ENCODE peak calls at places on chromosomes 3 and 15, in ten cellular contexts. One of them, this sample, is unnamed.

GRCh38 chr3:184741798-184742675 is 30.2 kb upstream of the MAGEF1 start:
- DNase-seq in hepatocyte: no peak
- DNase-seq in upper lobe of left lung: no peak
- DNase-seq in fibroblast of pulmonary artery: no peak
- DNase-seq in mesothelial cell of epicardium: no peak
- DNase-seq in Peyer's patch: no peak
- DNase-seq in tibial artery: no peak
- DNase-seq in HFF-Myc: no peak
- DNase-seq in PC-3: no peak
- DNase-seq in progenitor cell of endocrine pancreas: no peak
- DNase-seq in this sample: no peak

GRCh38 chr3:50620420-50620819 is 3.5 kb downstream of the MAPKAPK3 start:
- DNase-seq in PC-3: peak
- DNase-seq in mesothelial cell of epicardium: no peak
- DNase-seq in tibial artery: no peak
- DNase-seq in upper lobe of left lung: peak
- DNase-seq in hepatocyte: no peak
- DNase-seq in progenitor cell of endocrine pancreas: no peak
- DNase-seq in Peyer's patch: no peak
- DNase-seq in HFF-Myc: no peak
- DNase-seq in fibroblast of pulmonary artery: no peak
- DNase-seq in this sample: no peak

GRCh38 chr3:32818431-32819085 is 761 bp downstream of the TRIM71 start:
- DNase-seq in fibroblast of pulmonary artery: no peak
- DNase-seq in HFF-Myc: no peak
- DNase-seq in upper lobe of left lung: no peak
- DNase-seq in tibial artery: no peak
- DNase-seq in hepatocyte: peak
- DNase-seq in Peyer's patch: no peak
- DNase-seq in mesothelial cell of epicardium: peak
- DNase-seq in progenitor cell of endocrine pancreas: peak
- DNase-seq in PC-3: no peak
- DNase-seq in this sample: peak

GRCh38 chr3:56987238-56987932 is 73.1 kb upstream of the SPATA12 start:
- DNase-seq in HFF-Myc: no peak
- DNase-seq in Peyer's patch: no peak
- DNase-seq in upper lobe of left lung: no peak
- DNase-seq in tibial artery: no peak
- DNase-seq in progenitor cell of endocrine pancreas: no peak
- DNase-seq in PC-3: no peak
- DNase-seq in fibroblast of pulmonary artery: no peak
- DNase-seq in mesothelial cell of epicardium: no peak
- DNase-seq in hepatocyte: peak
- DNase-seq in this sample: peak

GRCh38 chr15:55770808-55771207 is 27.9 kb upstream of the PRTG start:
- DNase-seq in fibroblast of pulmonary artery: no peak
- DNase-seq in tibial artery: no peak
- DNase-seq in progenitor cell of endocrine pancreas: no peak
- DNase-seq in hepatocyte: peak
- DNase-seq in Peyer's patch: no peak
- DNase-seq in upper lobe of left lung: no peak
- DNase-seq in HFF-Myc: peak
- DNase-seq in PC-3: no peak
- DNase-seq in mesothelial cell of epicardium: no peak
- DNase-seq in this sample: peak

GRCh38 chr15:73954188-73955145 is 28.2 kb downstream of the LOXL1 start:
- DNase-seq in hepatocyte: peak
- DNase-seq in mesothelial cell of epicardium: no peak
- DNase-seq in tibial artery: no peak
- DNase-seq in Peyer's patch: no peak
- DNase-seq in progenitor cell of endocrine pancreas: no peak
- DNase-seq in HFF-Myc: no peak
- DNase-seq in fibroblast of pulmonary artery: no peak
- DNase-seq in PC-3: no peak
- DNase-seq in upper lobe of left lung: no peak
- DNase-seq in this sample: no peak

GRCh38 chr3:138768126-138768525 is 66.6 kb downstream of the PIK3CB start:
- DNase-seq in mesothelial cell of epicardium: no peak
- DNase-seq in hepatocyte: no peak
- DNase-seq in upper lobe of left lung: no peak
- DNase-seq in progenitor cell of endocrine pancreas: no peak
- DNase-seq in HFF-Myc: no peak
- DNase-seq in fibroblast of pulmonary artery: no peak
- DNase-seq in Peyer's patch: no peak
- DNase-seq in PC-3: no peak
- DNase-seq in tibial artery: no peak
- DNase-seq in this sample: no peak

GRCh38 chr3:123722021-123722420 is 137.2 kb upstream of the HACD2 start:
- DNase-seq in mesothelial cell of epicardium: no peak
- DNase-seq in HFF-Myc: no peak
- DNase-seq in progenitor cell of endocrine pancreas: no peak
- DNase-seq in hepatocyte: no peak
- DNase-seq in PC-3: no peak
- DNase-seq in upper lobe of left lung: no peak
- DNase-seq in tibial artery: no peak
- DNase-seq in fibroblast of pulmonary artery: no peak
- DNase-seq in Peyer's patch: no peak
- DNase-seq in this sample: no peak

GRCh38 chr3:15315003-15315402 is 17.4 kb downstream of the SH3BP5 start:
- DNase-seq in tibial artery: peak
- DNase-seq in upper lobe of left lung: no peak
- DNase-seq in fibroblast of pulmonary artery: no peak
- DNase-seq in mesothelial cell of epicardium: no peak
- DNase-seq in hepatocyte: no peak
- DNase-seq in progenitor cell of endocrine pancreas: no peak
- DNase-seq in PC-3: no peak
- DNase-seq in HFF-Myc: no peak
- DNase-seq in Peyer's patch: no peak
- DNase-seq in this sample: no peak

GRCh38 chr3:189270248-189270832 is 98.6 kb downstream of the TPRG1 start:
- DNase-seq in upper lobe of left lung: peak
- DNase-seq in HFF-Myc: peak
- DNase-seq in PC-3: peak
- DNase-seq in fibroblast of pulmonary artery: peak
- DNase-seq in hepatocyte: peak
- DNase-seq in mesothelial cell of epicardium: peak
- DNase-seq in tibial artery: no peak
- DNase-seq in Peyer's patch: peak
- DNase-seq in progenitor cell of endocrine pancreas: peak
- DNase-seq in this sample: peak
- TF ChIP-seq CTCF in upper lobe of left lung: peak
- TF ChIP-seq CTCF in HFF-Myc: peak
- TF ChIP-seq CTCF in PC-3: peak
- TF ChIP-seq CTCF in fibroblast of pulmonary artery: peak
- TF ChIP-seq CTCF in hepatocyte: peak
- TF ChIP-seq CTCF in mesothelial cell of epicardium: no peak
- TF ChIP-seq CTCF in tibial artery: peak
- TF ChIP-seq CTCF in Peyer's patch: no peak
- TF ChIP-seq CTCF in progenitor cell of endocrine pancreas: peak
- TF ChIP-seq CTCF in this sample: peak

GRCh38 chr3:192918275-192918588 is 576 bp upstream of the MB21D2 start:
- DNase-seq in HFF-Myc: no peak
- DNase-seq in progenitor cell of endocrine pancreas: no peak
- DNase-seq in fibroblast of pulmonary artery: no peak
- DNase-seq in hepatocyte: no peak
- DNase-seq in PC-3: no peak
- DNase-seq in Peyer's patch: no peak
- DNase-seq in tibial artery: no peak
- DNase-seq in mesothelial cell of epicardium: no peak
- DNase-seq in upper lobe of left lung: no peak
- DNase-seq in this sample: no peak
- TF ChIP-seq CTCF in HFF-Myc: no peak
- TF ChIP-seq CTCF in progenitor cell of endocrine pancreas: peak
- TF ChIP-seq CTCF in fibroblast of pulmonary artery: no peak
- TF ChIP-seq CTCF in hepatocyte: no peak
- TF ChIP-seq CTCF in PC-3: no peak
- TF ChIP-seq CTCF in Peyer's patch: no peak
- TF ChIP-seq CTCF in tibial artery: no peak
- TF ChIP-seq CTCF in mesothelial cell of epicardium: no peak
- TF ChIP-seq CTCF in upper lobe of left lung: no peak
- TF ChIP-seq CTCF in this sample: no peak

GRCh38 chr3:60839242-60839641 is 412.0 kb downstream of the FHIT start:
- DNase-seq in hepatocyte: peak
- DNase-seq in HFF-Myc: no peak
- DNase-seq in fibroblast of pulmonary artery: no peak
- DNase-seq in tibial artery: no peak
- DNase-seq in mesothelial cell of epicardium: no peak
- DNase-seq in upper lobe of left lung: no peak
- DNase-seq in progenitor cell of endocrine pancreas: no peak
- DNase-seq in PC-3: peak
- DNase-seq in Peyer's patch: no peak
- DNase-seq in this sample: no peak
- TF ChIP-seq CTCF in hepatocyte: peak
- TF ChIP-seq CTCF in HFF-Myc: no peak
- TF ChIP-seq CTCF in fibroblast of pulmonary artery: no peak
- TF ChIP-seq CTCF in tibial artery: no peak
- TF ChIP-seq CTCF in mesothelial cell of epicardium: no peak
- TF ChIP-seq CTCF in upper lobe of left lung: no peak
- TF ChIP-seq CTCF in progenitor cell of endocrine pancreas: no peak
- TF ChIP-seq CTCF in PC-3: peak
- TF ChIP-seq CTCF in Peyer's patch: no peak
- TF ChIP-seq CTCF in this sample: no peak

GRCh38 chr3:169295912-169296311 is 367.6 kb downstream of the MECOM start:
- DNase-seq in fibroblast of pulmonary artery: no peak
- DNase-seq in Peyer's patch: no peak
- DNase-seq in upper lobe of left lung: no peak
- DNase-seq in HFF-Myc: no peak
- DNase-seq in mesothelial cell of epicardium: no peak
- DNase-seq in tibial artery: no peak
- DNase-seq in PC-3: no peak
- DNase-seq in progenitor cell of endocrine pancreas: no peak
- DNase-seq in hepatocyte: no peak
- DNase-seq in this sample: no peak

GRCh38 chr3:169297214-169297613 is 366.3 kb downstream of the MECOM start:
- DNase-seq in PC-3: no peak
- DNase-seq in tibial artery: no peak
- DNase-seq in Peyer's patch: no peak
- DNase-seq in HFF-Myc: no peak
- DNase-seq in upper lobe of left lung: no peak
- DNase-seq in progenitor cell of endocrine pancreas: no peak
- DNase-seq in fibroblast of pulmonary artery: no peak
- DNase-seq in hepatocyte: no peak
- DNase-seq in mesothelial cell of epicardium: no peak
- DNase-seq in this sample: no peak

GRCh38 chr3:169299129-169299528 is 364.4 kb downstream of the MECOM start:
- DNase-seq in fibroblast of pulmonary artery: no peak
- DNase-seq in upper lobe of left lung: no peak
- DNase-seq in HFF-Myc: no peak
- DNase-seq in hepatocyte: no peak
- DNase-seq in Peyer's patch: peak
- DNase-seq in PC-3: no peak
- DNase-seq in progenitor cell of endocrine pancreas: no peak
- DNase-seq in tibial artery: no peak
- DNase-seq in mesothelial cell of epicardium: no peak
- DNase-seq in this sample: no peak

GRCh38 chr3:169298247-169298992 is 365.1 kb downstream of the MECOM start:
- DNase-seq in mesothelial cell of epicardium: no peak
- DNase-seq in Peyer's patch: no peak
- DNase-seq in progenitor cell of endocrine pancreas: no peak
- DNase-seq in upper lobe of left lung: no peak
- DNase-seq in hepatocyte: no peak
- DNase-seq in PC-3: no peak
- DNase-seq in fibroblast of pulmonary artery: no peak
- DNase-seq in tibial artery: no peak
- DNase-seq in HFF-Myc: no peak
- DNase-seq in this sample: no peak

GRCh38 chr3:169295126-169295525 is 368.4 kb downstream of the MECOM start:
- DNase-seq in PC-3: peak
- DNase-seq in Peyer's patch: no peak
- DNase-seq in HFF-Myc: no peak
- DNase-seq in upper lobe of left lung: no peak
- DNase-seq in hepatocyte: no peak
- DNase-seq in mesothelial cell of epicardium: no peak
- DNase-seq in progenitor cell of endocrine pancreas: no peak
- DNase-seq in tibial artery: no peak
- DNase-seq in fibroblast of pulmonary artery: peak
- DNase-seq in this sample: no peak
- TF ChIP-seq CTCF in PC-3: peak
- TF ChIP-seq CTCF in Peyer's patch: no peak
- TF ChIP-seq CTCF in HFF-Myc: peak
- TF ChIP-seq CTCF in upper lobe of left lung: peak
- TF ChIP-seq CTCF in hepatocyte: peak
- TF ChIP-seq CTCF in mesothelial cell of epicardium: peak
- TF ChIP-seq CTCF in progenitor cell of endocrine pancreas: peak
- TF ChIP-seq CTCF in tibial artery: no peak
- TF ChIP-seq CTCF in fibroblast of pulmonary artery: peak
- TF ChIP-seq CTCF in this sample: peak

GRCh38 chr15:38769492-38769891 is 204.9 kb upstream of the RASGRP1 start:
- DNase-seq in HFF-Myc: no peak
- DNase-seq in progenitor cell of endocrine pancreas: no peak
- DNase-seq in hepatocyte: no peak
- DNase-seq in fibroblast of pulmonary artery: no peak
- DNase-seq in Peyer's patch: no peak
- DNase-seq in upper lobe of left lung: no peak
- DNase-seq in PC-3: no peak
- DNase-seq in tibial artery: no peak
- DNase-seq in mesothelial cell of epicardium: no peak
- DNase-seq in this sample: no peak

GRCh38 chr15:38768970-38769369 is 204.4 kb upstream of the RASGRP1 start:
- DNase-seq in mesothelial cell of epicardium: no peak
- DNase-seq in HFF-Myc: no peak
- DNase-seq in upper lobe of left lung: no peak
- DNase-seq in progenitor cell of endocrine pancreas: no peak
- DNase-seq in hepatocyte: peak
- DNase-seq in tibial artery: peak
- DNase-seq in Peyer's patch: no peak
- DNase-seq in fibroblast of pulmonary artery: peak
- DNase-seq in PC-3: peak
- DNase-seq in this sample: no peak
- TF ChIP-seq CTCF in mesothelial cell of epicardium: no peak
- TF ChIP-seq CTCF in HFF-Myc: peak
- TF ChIP-seq CTCF in upper lobe of left lung: no peak
- TF ChIP-seq CTCF in progenitor cell of endocrine pancreas: peak
- TF ChIP-seq CTCF in hepatocyte: peak
- TF ChIP-seq CTCF in tibial artery: no peak
- TF ChIP-seq CTCF in Peyer's patch: no peak
- TF ChIP-seq CTCF in fibroblast of pulmonary artery: peak
- TF ChIP-seq CTCF in PC-3: peak
- TF ChIP-seq CTCF in this sample: no peak

DNA sequence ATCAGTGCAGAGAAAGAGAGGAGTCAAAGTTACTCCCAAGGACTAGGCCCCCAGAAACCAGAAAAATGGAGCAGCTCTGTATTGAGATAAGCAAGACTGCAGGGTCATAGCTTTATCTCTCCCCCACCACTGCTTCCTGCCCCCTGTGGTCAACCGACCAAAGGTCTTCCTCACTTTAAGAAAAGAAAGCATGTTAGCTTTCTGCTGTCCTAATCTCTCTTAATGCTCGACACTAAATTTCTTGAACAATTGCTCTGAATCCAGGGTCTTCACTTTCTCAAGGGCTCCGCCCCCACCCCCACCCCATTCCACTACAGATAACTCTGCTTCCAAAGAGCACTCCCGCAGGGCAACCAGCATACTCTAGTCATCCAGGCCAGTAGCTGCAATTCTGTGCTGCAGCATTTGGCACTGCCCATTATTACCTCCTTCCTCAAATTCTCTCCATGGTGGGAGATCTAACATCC is 31.9 kb downstream of the TNIK start:
- DNase-seq in progenitor cell of endocrine pancreas: no peak
- DNase-seq in tibial artery: no peak
- DNase-seq in upper lobe of left lung: no peak
- DNase-seq in HFF-Myc: no peak
- DNase-seq in hepatocyte: no peak
- DNase-seq in Peyer's patch: no peak
- DNase-seq in PC-3: no peak
- DNase-seq in fibroblast of pulmonary artery: no peak
- DNase-seq in mesothelial cell of epicardium: no peak
- DNase-seq in this sample: no peak
- TF ChIP-seq CTCF in progenitor cell of endocrine pancreas: no peak
- TF ChIP-seq CTCF in tibial artery: no peak
- TF ChIP-seq CTCF in upper lobe of left lung: no peak
- TF ChIP-seq CTCF in HFF-Myc: no peak
- TF ChIP-seq CTCF in hepatocyte: no peak
- TF ChIP-seq CTCF in Peyer's patch: no peak
- TF ChIP-seq CTCF in PC-3: no peak
- TF ChIP-seq CTCF in fibroblast of pulmonary artery: no peak
- TF ChIP-seq CTCF in mesothelial cell of epicardium: no peak
- TF ChIP-seq CTCF in this sample: no peak

This sample was measured in nephron progenitor cell.